ENCODE peak calls at places on chromosomes 1 and 21, in six cellular contexts. K is heart right ventricle; E is Calu3; O is omental fat pad; A is CD4-positive, alpha-beta T cell; Q is fibroblast of lung. L is an unnamed sample.

GRCh38 chr1:76234061-76234460 is 159.5 kb downstream of the ST6GALNAC3 start:
- DNase-seq in K (no peak), E (no peak), O (no peak), A (no peak), Q (no peak), L (no peak)

GRCh38 chr1:214566158-214567104 is 15.0 kb upstream of the PTPN14 start:
- DNase-seq in K (no peak), E (peak), O (no peak), A (no peak), Q (peak), L (peak)

GRCh38 chr21:45913886-45914285 is 67.7 kb upstream of the COL6A1 start:
- DNase-seq in K (no peak), E (no peak), O (no peak), A (no peak), Q (no peak), L (no peak)

GRCh38 chr1:33337994-33338494 is 17.1 kb upstream of the A3GALT2 start:
- DNase-seq in K (no peak), E (no peak), O (no peak), A (no peak), Q (peak), L (no peak)

GRCh38 chr1:232335261-232335660 is 294.7 kb downstream of the SIPA1L2 start:
- DNase-seq in K (no peak), E (no peak), O (no peak), A (no peak), Q (no peak), L (no peak)

GRCh38 chr1:156096640-156097391 is 14.6 kb upstream of the MEX3A start:
- DNase-seq in K (peak), E (peak), O (peak), A (peak), Q (peak), L (peak)

GRCh38 chr1:234535763-234536515 is 57.0 kb upstream of the TARBP1 start:
- DNase-seq in K (peak), E (no peak), O (no peak), A (no peak), Q (peak), L (peak)

GRCh38 chr1:26994020-26994745 is 691 bp downstream of the TRNP1 start:
- DNase-seq in K (no peak), E (no peak), O (no peak), A (no peak), Q (no peak), L (no peak)

GRCh38 chr1:214880956-214881355 is 201.6 kb upstream of the KCNK2 start:
- DNase-seq in K (no peak), E (no peak), O (no peak), A (no peak), Q (no peak), L (no peak)